ENCODE peak calls at places on chromosomes 12 and 14, in eight cellular contexts. Z is cardiac muscle cell; V is activated naive CD4-positive, alpha-beta T cell; L is NCI-H345; P is WTC11; B is testis; K is astrocyte of the spinal cord; U is kidney tubule cell. F is an unnamed sample.

GRCh38 chr12:62631531-62632520 is 165.2 kb downstream of the MON2 start:
- DNase-seq in Z (peak), V (no peak), L (peak), P (peak), B (peak), K (peak), U (peak), F (peak)

GRCh38 chr12:57116580-57117281 is 5.6 kb upstream of the STAT6 start:
- DNase-seq in Z (no peak), V (no peak), L (no peak), P (no peak), B (no peak), K (no peak), U (no peak), F (no peak)

GRCh38 chr14:70692210-70692609 is 50.5 kb downstream of the TTC9 start:
- DNase-seq in Z (no peak), V (no peak), L (no peak), P (no peak), B (peak), K (no peak), U (peak), F (no peak)

GRCh38 chr14:33767721-33768457 is 183.0 kb downstream of the EGLN3 start:
- DNase-seq in Z (no peak), V (no peak), L (no peak), P (no peak), B (no peak), K (no peak), U (no peak), F (no peak)

GRCh38 chr12:51828951-51829581 is 19.5 kb downstream of the FIGNL2 start:
- DNase-seq in Z (no peak), V (no peak), L (peak), P (peak), B (no peak), K (no peak), U (no peak), F (peak)

GRCh38 chr12:72219937-72220336 is 52.2 kb upstream of the TRHDE start:
- DNase-seq in Z (no peak), V (no peak), L (no peak), P (no peak), B (no peak), K (no peak), U (no peak), F (no peak)

GRCh38 chr12:116502989-116503496 is 56.1 kb upstream of the MAP1LC3B2 start:
- DNase-seq in Z (peak), V (no peak), L (no peak), P (no peak), B (no peak), K (no peak), U (peak), F (no peak)

GRCh38 chr12:89988556-89988955 is 279.9 kb upstream of the ATP2B1 start:
- DNase-seq in Z (no peak), V (no peak), L (no peak), P (no peak), B (no peak), K (no peak), U (no peak), F (no peak)

GRCh38 chr14:73567951-73568885 is 795 bp upstream of the ACOT2 start:
- DNase-seq in Z (peak), V (no peak), L (no peak), P (no peak), B (no peak), K (peak), U (peak), F (no peak)

GRCh38 chr12:58750484-58750883 is 169.8 kb downstream of the LRIG3 start:
- DNase-seq in Z (no peak), V (no peak), L (no peak), P (no peak), B (no peak), K (peak), U (peak), F (no peak)

GRCh38 chr12:105334568-105334967 is 4.1 kb downstream of the C12orf75 start:
- DNase-seq in Z (no peak), V (no peak), L (no peak), P (no peak), B (no peak), K (peak), U (peak), F (no peak)

GRCh38 chr12:19093218-19093617 is 36.3 kb upstream of the PLEKHA5 start:
- DNase-seq in Z (no peak), V (no peak), L (no peak), P (no peak), B (no peak), K (peak), U (no peak), F (no peak)

GRCh38 chr12:58202933-58203713 is 261.8 kb downstream of the ATP23 start:
- DNase-seq in Z (no peak), V (no peak), L (no peak), P (no peak), B (no peak), K (no peak), U (no peak), F (no peak)

GRCh38 chr12:27824126-27824842 is 44.2 kb upstream of the MANSC4 start:
- DNase-seq in Z (no peak), V (no peak), L (no peak), P (no peak), B (no peak), K (no peak), U (no peak), F (no peak)

GRCh38 chr12:32312049-32312670 is 87.2 kb upstream of the FGD4 start:
- DNase-seq in Z (peak), V (no peak), L (peak), P (no peak), B (no peak), K (peak), U (peak), F (peak)